ENCODE peak calls at places on chromosomes 13 and 19, in ten cellular contexts. One of them, this sample, is unnamed.

GRCh38 chr13:91375119-91375729 is 23.2 kb upstream of the GPC5 start:
- DNase-seq in activated gamma-delta T cell: no peak
- DNase-seq in iris pigment epithelial cell: peak
- DNase-seq in Right ventricle myocardium inferior: no peak
- DNase-seq in pancreas: no peak
- DNase-seq in cardiac fibroblast: peak
- DNase-seq in AG08396: peak
- DNase-seq in DMS153: no peak
- DNase-seq in amniotic epithelial cell: no peak
- DNase-seq in neural crest cell: no peak
- DNase-seq in this sample: no peak

GRCh38 chr13:109569938-109570711 is 216.3 kb downstream of the IRS2 start:
- DNase-seq in amniotic epithelial cell: no peak
- DNase-seq in DMS153: no peak
- DNase-seq in neural crest cell: no peak
- DNase-seq in Right ventricle myocardium inferior: peak
- DNase-seq in AG08396: no peak
- DNase-seq in pancreas: no peak
- DNase-seq in iris pigment epithelial cell: no peak
- DNase-seq in activated gamma-delta T cell: no peak
- DNase-seq in cardiac fibroblast: no peak
- DNase-seq in this sample: no peak

GRCh38 chr13:111920306-111920931 is 146.5 kb upstream of the SOX1 start:
- DNase-seq in iris pigment epithelial cell: no peak
- DNase-seq in amniotic epithelial cell: no peak
- DNase-seq in DMS153: no peak
- DNase-seq in Right ventricle myocardium inferior: no peak
- DNase-seq in AG08396: no peak
- DNase-seq in cardiac fibroblast: no peak
- DNase-seq in neural crest cell: no peak
- DNase-seq in activated gamma-delta T cell: no peak
- DNase-seq in pancreas: no peak
- DNase-seq in this sample: no peak

GRCh38 chr13:23480324-23480723 is 46.8 kb upstream of the SACS start:
- DNase-seq in AG08396: no peak
- DNase-seq in cardiac fibroblast: no peak
- DNase-seq in DMS153: no peak
- DNase-seq in neural crest cell: no peak
- DNase-seq in activated gamma-delta T cell: no peak
- DNase-seq in amniotic epithelial cell: no peak
- DNase-seq in Right ventricle myocardium inferior: no peak
- DNase-seq in pancreas: no peak
- DNase-seq in iris pigment epithelial cell: no peak
- DNase-seq in this sample: no peak

GRCh38 chr19:37845932-37846331 is 60.5 kb downstream of the WDR87 start:
- DNase-seq in DMS153: no peak
- DNase-seq in pancreas: no peak
- DNase-seq in iris pigment epithelial cell: peak
- DNase-seq in amniotic epithelial cell: no peak
- DNase-seq in neural crest cell: no peak
- DNase-seq in AG08396: peak
- DNase-seq in cardiac fibroblast: peak
- DNase-seq in Right ventricle myocardium inferior: no peak
- DNase-seq in activated gamma-delta T cell: no peak
- DNase-seq in this sample: no peak

GRCh38 chr19:815079-815774 is 6.5 kb downstream of the PLPPR3 start:
- DNase-seq in cardiac fibroblast: no peak
- DNase-seq in AG08396: no peak
- DNase-seq in Right ventricle myocardium inferior: no peak
- DNase-seq in activated gamma-delta T cell: no peak
- DNase-seq in neural crest cell: no peak
- DNase-seq in iris pigment epithelial cell: no peak
- DNase-seq in amniotic epithelial cell: no peak
- DNase-seq in pancreas: no peak
- DNase-seq in DMS153: no peak
- DNase-seq in this sample: no peak

GRCh38 chr13:51916962-51917361 is 55.2 kb downstream of the CCDC70 start:
- DNase-seq in cardiac fibroblast: no peak
- DNase-seq in AG08396: no peak
- DNase-seq in DMS153: no peak
- DNase-seq in pancreas: no peak
- DNase-seq in activated gamma-delta T cell: no peak
- DNase-seq in Right ventricle myocardium inferior: no peak
- DNase-seq in neural crest cell: no peak
- DNase-seq in iris pigment epithelial cell: no peak
- DNase-seq in amniotic epithelial cell: no peak
- DNase-seq in this sample: no peak

GRCh38 chr13:111335263-111335662 is 14.8 kb downstream of the TEX29 start:
- DNase-seq in pancreas: no peak
- DNase-seq in AG08396: no peak
- DNase-seq in DMS153: no peak
- DNase-seq in Right ventricle myocardium inferior: no peak
- DNase-seq in neural crest cell: no peak
- DNase-seq in iris pigment epithelial cell: no peak
- DNase-seq in activated gamma-delta T cell: no peak
- DNase-seq in amniotic epithelial cell: no peak
- DNase-seq in cardiac fibroblast: no peak
- DNase-seq in this sample: no peak